ENCODE peak calls at places on chromosomes 7 and 10, in nine cellular contexts. Y, V, H, O, P, T, F, N and M are unnamed samples. For H3K36me3, the result is how much of the 10 kb centered on the place peaks cover.

GRCh38 chr7:68291710-68292109 is 1295.1 kb downstream of the TYW1 start:
- DNase-seq in Y (no peak), V (no peak), H (no peak), O (no peak), P (no peak), T (no peak), F (no peak), N (no peak), M (no peak)

GRCh38 chr7:30800785-30801252 is 29.6 kb downstream of the MINDY4 start:
- DNase-seq in Y (peak), V (no peak), H (peak), O (peak), P (peak), T (peak), F (peak), N (peak), M (no peak)

GRCh38 chr10:3764626-3765375 is 20.2 kb downstream of the KLF6 start:
- DNase-seq in Y (no peak), V (no peak), H (no peak), O (no peak), P (no peak), T (no peak), F (peak), N (no peak), M (no peak)

GRCh38 chr10:28681345-28681763 is 4.0 kb downstream of the BAMBI start:
- DNase-seq in Y (no peak), V (no peak), H (no peak), O (no peak), P (no peak), T (no peak), F (no peak), N (no peak), M (no peak)

GRCh38 chr7:104553074-104553473 is 224.7 kb downstream of the LHFPL3 start:
- DNase-seq in Y (no peak), V (no peak), H (no peak), O (no peak), P (no peak), T (no peak), F (no peak), N (no peak), M (no peak)

GRCh38 chr10:71269301-71270288 is 49.5 kb upstream of the SLC29A3 start:
- DNase-seq in Y (no peak), V (no peak), H (peak), O (no peak), P (peak), T (no peak), F (no peak), N (no peak), M (no peak)

GRCh38 chr10:69360485-69361302 is 56.0 kb downstream of the TACR2 start:
- DNase-seq in Y (peak), V (no peak), H (no peak), O (peak), P (peak), T (peak), F (peak), N (peak), M (peak)

GRCh38 chr7:22651534-22652243 is 75.3 kb upstream of the IL6 start:
- DNase-seq in Y (peak), V (no peak), H (no peak), O (no peak), P (peak), T (no peak), F (no peak), N (peak), M (no peak)

GRCh38 chr7:29877196-29877595 is 70.9 kb downstream of the WIPF3 start:
- DNase-seq in Y (no peak), V (no peak), H (no peak), O (no peak), P (no peak), T (no peak), F (no peak), N (peak), M (no peak)

GRCh38 chr10:24706479-24707118 is 17.1 kb downstream of the ARHGAP21 start:
- DNase-seq in Y (peak), V (no peak), H (no peak), O (no peak), P (no peak), T (peak), F (peak), N (peak), M (peak)

GRCh38 chr10:122051609-122052385 is 62.8 kb downstream of the TACC2 start:
- DNase-seq in Y (peak), V (no peak), H (peak), O (peak), P (peak), T (peak), F (peak), N (peak), M (peak)

GRCh38 chr10:21364196-21365114 is 161.0 kb downstream of the SKIDA1 start:
- DNase-seq in Y (peak), V (no peak), H (peak), O (no peak), P (peak), T (peak), F (peak), N (peak), M (peak)

GRCh38 chr10:96720422-96721206 is at the start of gene PIK3AP1:
- DNase-seq in Y (no peak), V (peak), H (peak), O (peak), P (peak), T (peak), F (peak), N (no peak), M (no peak)

GRCh38 chr10:96716396-96716795 is 3.9 kb downstream of the PIK3AP1 start:
- DNase-seq in Y (no peak), V (no peak), H (no peak), O (no peak), P (no peak), T (no peak), F (no peak), N (no peak), M (no peak)

GRCh38 chr10:96719205-96719604 is 1.1 kb downstream of the PIK3AP1 start:
- DNase-seq in Y (no peak), V (no peak), H (no peak), O (no peak), P (no peak), T (peak), F (no peak), N (no peak), M (no peak)

GRCh38 chr10:96719850-96720421 is 378 bp downstream of the PIK3AP1 start:
- DNase-seq in Y (no peak), V (peak), H (peak), O (peak), P (no peak), T (peak), F (peak), N (no peak), M (no peak)

DNA sequence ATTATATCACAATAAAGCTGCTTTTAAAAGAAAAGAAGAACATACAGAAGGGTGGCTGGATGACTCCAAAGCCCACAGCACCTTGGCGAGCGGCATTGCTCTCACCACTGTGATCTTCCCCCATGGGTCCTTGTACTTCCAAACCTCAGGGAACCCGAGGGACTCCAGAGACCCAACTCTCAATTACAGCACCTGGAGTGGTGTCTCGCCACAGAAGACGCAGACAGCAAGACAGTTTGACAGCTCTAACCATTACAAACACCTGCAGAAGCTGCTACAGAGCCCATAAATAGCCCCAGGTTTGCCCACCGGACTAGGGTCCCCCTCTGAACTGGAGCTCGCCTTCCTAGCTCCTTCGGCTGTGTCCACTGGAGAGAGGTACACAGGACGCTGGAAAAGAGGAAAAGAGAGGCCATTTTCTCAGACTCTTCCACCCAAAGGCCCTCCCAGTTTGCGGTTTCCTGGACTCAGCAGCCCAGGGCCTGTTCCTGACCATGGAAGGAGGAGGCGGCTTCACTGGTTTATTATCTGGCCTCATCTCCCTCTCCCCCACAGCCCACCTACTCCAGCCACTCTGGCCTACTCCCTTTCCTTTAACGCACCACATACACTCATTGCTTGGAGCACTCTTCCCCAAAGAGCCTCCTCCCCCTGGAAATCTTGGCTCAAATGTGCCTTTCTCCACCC is 1.9 kb downstream of the PIK3AP1 start:
- DNase-seq in Y (no peak), V (no peak), H (no peak), O (no peak), P (no peak), T (no peak), F (no peak), N (no peak), M (no peak)
- H3K4me3 ChIP-seq in Y (no peak), V (no peak), H (no peak), O (no peak), P (no peak), T (no peak), F (peak), N (no peak), M (no peak)

DNA sequence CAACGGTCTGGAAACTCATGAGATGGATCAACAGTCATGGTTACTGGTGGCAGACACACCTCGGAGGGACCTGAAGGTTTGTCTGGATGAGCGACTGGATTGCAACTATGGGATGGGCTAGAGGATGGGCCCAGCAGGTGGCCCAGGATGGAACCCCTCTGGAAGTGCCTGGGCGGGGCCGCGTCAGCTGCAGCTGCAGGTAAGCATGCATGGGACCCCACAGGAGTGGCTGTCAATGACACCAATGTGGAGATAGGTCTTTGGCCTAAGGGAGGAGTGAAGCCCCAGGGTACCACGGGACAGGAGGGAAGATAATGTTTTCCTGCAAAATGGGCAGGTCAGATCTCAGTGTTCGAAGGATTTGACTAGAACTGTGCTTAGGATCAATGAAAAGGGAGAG is 103.4 kb downstream of the LANCL2 start:
- DNase-seq in Y (no peak), V (no peak), H (no peak), O (no peak), P (no peak), T (no peak), F (no peak), N (no peak), M (no peak)
- H3K36me3 ChIP-seq in Y (under half), V (under half), H (under half), O (under half), P (under half), T (under half), F (under half), N (under half), M (under half)

GRCh38 chr7:116502201-116503096 is 2.9 kb downstream of the CAV2 start:
- DNase-seq in Y (no peak), V (no peak), H (no peak), O (no peak), P (no peak), T (no peak), F (no peak), N (no peak), M (no peak)
- H3K4me3 ChIP-seq in Y (no peak), V (no peak), H (no peak), O (no peak), P (peak), T (no peak), F (peak), N (peak), M (peak)

DNA sequence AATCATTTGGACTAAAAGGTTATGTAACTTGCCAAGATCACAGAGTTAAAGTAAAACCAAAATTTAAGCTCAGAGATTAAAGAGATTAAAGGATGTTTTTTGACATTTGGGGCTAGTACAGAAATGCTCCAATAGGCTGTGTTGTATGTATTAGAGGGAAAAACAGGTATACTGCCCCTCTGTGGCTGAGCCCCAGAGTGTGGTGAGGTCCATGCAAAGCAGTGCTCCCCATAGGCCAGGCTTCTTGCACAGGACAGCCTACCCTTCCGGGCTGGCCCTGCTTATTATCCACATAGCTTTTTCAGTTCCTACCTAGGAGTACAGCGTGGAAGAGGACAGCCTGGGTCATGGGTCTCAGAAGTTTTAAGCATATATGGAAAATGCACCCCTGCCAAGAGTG is 322.9 kb downstream of the POM121L12 start:
- DNase-seq in Y (no peak), V (no peak), H (no peak), O (no peak), P (no peak), T (no peak), F (no peak), N (no peak), M (no peak)
- H3K36me3 ChIP-seq in Y (under half), V (under half), H (under half), O (under half), P (under half), T (under half), F (under half), N (under half), M (under half)